ENCODE peak calls at places on chromosomes 13 and 19, in nine cellular contexts. N is hypothalamus; W is stimulated activated CD4-positive, alpha-beta T cell treated with anti-CD3 and anti-CD28 coated beads, Interleukin-15, amount 100 ng/mL, for 48 hours; A is substantia nigra; P is T follicular helper cell; F is lower leg skin; G is AG04449; S is ecto neural progenitor cell; X is RCC 7860. Y is an unnamed sample.
A peak's percentile ranks its signal among the peaks of the same experiment; 100 is the strongest.

GRCh38 chr13:97391201-97391600 is 42.8 kb upstream of the RAP2A start:
- DNase-seq in S (no peak), P (no peak), W (no peak), F (no peak), X (no peak), N (no peak), G (no peak), A (no peak), Y (no peak)

GRCh38 chr19:13795595-13796300 is 505 bp downstream of the ZSWIM4 start:
- DNase-seq in N (peak; percentile 46), F (no peak), A (no peak), G (no peak), X (no peak), S (no peak), P (no peak), W (no peak), Y (no peak)

GRCh38 chr19:31214086-31214485 is 135.2 kb downstream of the TSHZ3 start:
- DNase-seq in A (no peak), F (peak; percentile 85), X (peak; percentile 97), S (no peak), W (peak; percentile 91), G (peak; percentile 98), N (no peak), P (peak; percentile 81), Y (peak; percentile 93)

GRCh38 chr13:112768795-112769411 is 79.1 kb downstream of the ATP11A start:
- DNase-seq in G (no peak), P (no peak), F (no peak), X (no peak), N (no peak), S (peak; percentile 44), W (no peak), A (no peak), Y (no peak)

GRCh38 chr19:18520848-18521691 is 800 bp downstream of the ELL start:
- DNase-seq in S (peak; percentile 69), G (no peak), N (no peak), A (no peak), X (no peak), W (no peak), P (no peak), F (peak; percentile 41), Y (no peak)

GRCh38 chr13:28564030-28564429 is 69.1 kb upstream of the FLT1 start:
- DNase-seq in S (no peak), W (no peak), N (no peak), A (no peak), G (no peak), P (no peak), X (no peak), F (no peak), Y (no peak)

GRCh38 chr13:109345433-109345941 is 440.9 kb downstream of the IRS2 start:
- DNase-seq in P (no peak), X (no peak), G (no peak), W (no peak), F (no peak), N (no peak), A (no peak), S (no peak), Y (peak; percentile 65)

GRCh38 chr19:3024870-3025515 is 4.1 kb downstream of the TLE2 start:
- DNase-seq in N (no peak), A (no peak), X (no peak), P (no peak), S (no peak), F (no peak), W (no peak), G (no peak), Y (no peak)

GRCh38 chr13:110942248-110942981 is 27.5 kb upstream of the ANKRD10 start:
- DNase-seq in F (no peak), X (peak; percentile 80), N (no peak), W (peak; percentile 17), A (no peak), G (no peak), S (no peak), P (no peak), Y (peak; percentile 39)

GRCh38 chr13:109395014-109395413 is 391.4 kb downstream of the IRS2 start:
- DNase-seq in P (no peak), F (no peak), A (no peak), S (no peak), G (no peak), N (no peak), X (no peak), W (no peak), Y (no peak)

GRCh38 chr19:23992348-23992747 is 77.7 kb downstream of the ZNF726 start:
- DNase-seq in X (no peak), P (no peak), S (no peak), N (no peak), F (no peak), W (no peak), G (no peak), A (no peak), Y (no peak)

GRCh38 chr19:56930647-56931592 is 90.4 kb upstream of the PEG3 start:
- DNase-seq in P (no peak), N (no peak), G (no peak), W (no peak), X (no peak), S (no peak), F (no peak), A (no peak), Y (no peak)